ENCODE peak calls at places on chromosomes 13 and 19, in five cellular contexts. U, S, R, P and Y are unnamed samples.

GRCh38 chr13:114078501-114079451 is 53.6 kb downstream of the RASA3 start:
- DNase-seq in U (no peak), S (no peak), R (peak), P (no peak), Y (no peak)

GRCh38 chr19:56080669-56081401 is 40.3 kb downstream of the ZNF787 start:
- DNase-seq in U (peak), S (peak), R (peak), P (peak), Y (peak)

GRCh38 chr13:59747529-59747928 is 416.2 kb downstream of the DIAPH3 start:
- DNase-seq in U (no peak), S (no peak), R (no peak), P (no peak), Y (no peak)

GRCh38 chr13:23381877-23382276 is 51.6 kb downstream of the SACS start:
- DNase-seq in U (no peak), S (no peak), R (no peak), P (no peak), Y (no peak)

GRCh38 chr19:45768644-45769053 is 403 bp downstream of the SIX5 start:
- DNase-seq in U (no peak), S (peak), R (peak), P (peak), Y (no peak)

GRCh38 chr13:21310220-21310619 is 133.8 kb downstream of the MRPL57 start:
- DNase-seq in U (no peak), S (no peak), R (peak), P (peak), Y (no peak)

GRCh38 chr19:3983936-3984583 is 1.2 kb downstream of the EEF2 start:
- DNase-seq in U (no peak), S (peak), R (peak), P (no peak), Y (peak)

GRCh38 chr13:107964356-107964755 is 251.0 kb downstream of the LIG4 start:
- DNase-seq in U (no peak), S (no peak), R (no peak), P (no peak), Y (no peak)

GRCh38 chr19:18029617-18030338 is 21.8 kb downstream of the ARRDC2 start:
- DNase-seq in U (no peak), S (no peak), R (peak), P (no peak), Y (no peak)

GRCh38 chr19:29574518-29574917 is 31.6 kb upstream of the POP4 start:
- DNase-seq in U (no peak), S (no peak), R (no peak), P (no peak), Y (no peak)

GRCh38 chr19:29571181-29571580 is 34.9 kb upstream of the POP4 start:
- DNase-seq in U (no peak), S (no peak), R (no peak), P (no peak), Y (no peak)

GRCh38 chr19:29576761-29577661 is 29.1 kb upstream of the POP4 start:
- DNase-seq in U (no peak), S (peak), R (no peak), P (no peak), Y (peak)

GRCh38 chr19:29576043-29576442 is 30.0 kb upstream of the POP4 start:
- DNase-seq in U (no peak), S (no peak), R (no peak), P (no peak), Y (peak)

GRCh38 chr19:29573486-29573885 is 32.6 kb upstream of the POP4 start:
- DNase-seq in U (no peak), S (no peak), R (no peak), P (no peak), Y (no peak)
- H3K14ac ChIP-seq in U (no peak), S (no peak), R (no peak), P (no peak), Y (no peak)

GRCh38 chr13:29754486-29754806 is 96.0 kb downstream of the UBL3 start:
- DNase-seq in U (peak), S (peak), R (peak), P (peak), Y (peak)
- H2BK12ac ChIP-seq in U (no peak), S (no peak), R (no peak), P (peak), Y (no peak)

DNA sequence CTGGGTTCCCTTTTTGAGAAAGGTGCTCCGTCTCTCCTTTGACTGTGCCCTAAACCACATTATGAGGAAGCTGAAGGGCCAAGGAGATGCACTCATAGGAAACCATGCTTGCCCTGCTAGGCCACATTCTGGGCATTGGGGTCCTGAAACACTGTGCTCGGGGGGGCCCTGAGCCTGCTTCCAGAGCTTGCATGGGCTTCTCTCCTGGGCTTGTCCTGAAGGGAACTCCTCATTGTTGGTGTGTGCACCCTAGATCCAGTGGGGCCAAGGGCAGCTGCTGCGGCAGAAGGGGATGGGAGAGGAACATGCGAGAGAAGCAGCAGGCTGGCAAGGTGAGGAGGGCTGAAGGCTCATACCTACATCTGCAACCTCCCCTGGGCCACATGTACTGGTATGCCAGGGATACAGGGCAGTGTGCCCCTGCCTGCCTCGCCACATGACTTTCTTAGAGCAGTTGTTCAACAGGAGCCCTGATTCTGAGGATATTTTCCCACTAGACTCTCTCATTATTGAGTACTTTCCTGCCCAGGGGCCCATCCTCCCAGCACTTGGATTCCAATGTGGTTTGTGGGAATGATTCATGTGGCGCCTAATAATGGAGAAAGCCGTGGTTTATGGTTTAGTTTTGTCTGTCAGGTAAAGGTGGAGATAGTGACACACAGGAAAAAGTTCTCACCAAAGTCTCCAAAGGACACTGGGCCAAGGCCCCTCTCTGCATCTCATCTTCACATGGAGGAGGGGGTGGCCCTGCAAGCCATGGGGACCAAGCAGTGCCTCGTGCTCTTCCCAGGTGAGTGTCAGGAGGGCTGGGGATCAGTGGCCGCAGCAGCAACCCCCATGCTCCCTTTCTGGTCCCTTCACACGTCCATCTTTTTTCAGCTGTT is 87.7 kb downstream of the RGCC start:
- DNase-seq in U (no peak), S (no peak), R (peak), P (no peak), Y (no peak)
- H3K14ac ChIP-seq in U (no peak), S (no peak), R (peak), P (no peak), Y (no peak)

GRCh38 chr19:5031231-5032100 is 62.6 kb downstream of the KDM4B start:
- DNase-seq in U (peak), S (peak), R (peak), P (peak), Y (peak)
- H2BK12ac ChIP-seq in U (no peak), S (no peak), R (no peak), P (no peak), Y (no peak)

DNA sequence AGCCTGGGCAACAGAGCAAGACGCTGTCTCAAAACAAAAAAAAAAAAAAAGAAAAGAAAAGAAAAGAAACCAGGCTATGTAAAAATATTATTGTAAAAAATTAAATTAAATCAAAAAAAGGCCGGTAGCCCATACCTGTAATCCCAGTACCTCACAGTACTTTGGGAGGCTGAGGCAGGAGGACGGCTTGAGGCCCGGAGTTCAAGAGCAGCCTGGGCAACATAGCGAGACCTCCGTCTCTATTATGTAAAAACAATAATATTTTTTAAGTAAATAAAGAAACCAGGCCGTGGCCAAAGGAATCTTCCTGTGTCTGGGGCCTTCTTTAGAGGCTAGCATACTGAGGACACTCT is 770 bp upstream of the CAPNS1 start:
- DNase-seq in U (no peak), S (no peak), R (no peak), P (no peak), Y (no peak)
- H3K14ac ChIP-seq in U (no peak), S (no peak), R (no peak), P (no peak), Y (no peak)

GRCh38 chr19:1929051-1929742 is 11.8 kb upstream of the CSNK1G2 start:
- DNase-seq in U (peak), S (peak), R (peak), P (peak), Y (peak)
- H2BK12ac ChIP-seq in U (no peak), S (no peak), R (no peak), P (no peak), Y (no peak)

GRCh38 chr19:1437609-1438008 is 587 bp upstream of the RPS15 start:
- DNase-seq in U (no peak), S (no peak), R (no peak), P (no peak), Y (no peak)

GRCh38 chr19:1438035-1438932 is at the start of gene RPS15:
- DNase-seq in U (peak), S (peak), R (peak), P (peak), Y (peak)

GRCh38 chr19:1441022-1441426 is 2.8 kb downstream of the RPS15 start:
- DNase-seq in U (no peak), S (no peak), R (no peak), P (no peak), Y (no peak)

GRCh38 chr19:1440418-1440801 is 2.2 kb downstream of the RPS15 start:
- DNase-seq in U (no peak), S (no peak), R (no peak), P (no peak), Y (no peak)

GRCh38 chr19:1438933-1439358 is 750 bp downstream of the RPS15 start:
- DNase-seq in U (no peak), S (no peak), R (no peak), P (no peak), Y (no peak)
- H3K14ac ChIP-seq in U (no peak), S (no peak), R (peak), P (peak), Y (peak)